ENCODE peak calls at places on chromosome 15, in five cellular contexts. U, F, P, H and Y are unnamed samples.

GRCh38 chr15:59691194-59691805 is 2.2 kb upstream of the BNIP2 start:
- DNase-seq in U (peak), F (no peak), P (peak), H (peak), Y (peak)

GRCh38 chr15:100733088-100733487 is 130.7 kb downstream of the ASB7 start:
- DNase-seq in U (no peak), F (no peak), P (peak), H (peak), Y (peak)

GRCh38 chr15:64622410-64623260 is 152.8 kb downstream of the RBPMS2 start:
- DNase-seq in U (no peak), F (no peak), P (no peak), H (no peak), Y (no peak)

GRCh38 chr15:29566914-29567313 is 255.4 kb downstream of the TJP1 start:
- DNase-seq in U (no peak), F (no peak), P (no peak), H (no peak), Y (no peak)

GRCh38 chr15:95286911-95287769 is 1043.4 kb upstream of the NR2F2 start:
- DNase-seq in U (no peak), F (no peak), P (no peak), H (no peak), Y (no peak)

GRCh38 chr15:101562428-101563059 is 73.0 kb upstream of the PCSK6 start:
- DNase-seq in U (no peak), F (no peak), P (no peak), H (no peak), Y (no peak)

GRCh38 chr15:90624278-90624930 is 92.7 kb upstream of the BLM start:
- DNase-seq in U (no peak), F (no peak), P (no peak), H (no peak), Y (no peak)

GRCh38 chr15:28955686-28956421 is 70.1 kb downstream of the APBA2 start:
- DNase-seq in U (no peak), F (no peak), P (no peak), H (no peak), Y (peak)

GRCh38 chr15:77836116-77836798 is 203.5 kb upstream of the LINGO1 start:
- DNase-seq in U (peak), F (peak), P (no peak), H (no peak), Y (peak)

GRCh38 chr15:60751985-60752952 is 273.3 kb upstream of the ICE2 start:
- DNase-seq in U (no peak), F (no peak), P (peak), H (no peak), Y (peak)

GRCh38 chr15:51718745-51719144 is 18.7 kb downstream of the LYSMD2 start:
- DNase-seq in U (no peak), F (no peak), P (no peak), H (no peak), Y (no peak)

GRCh38 chr15:91263632-91264477 is 163.8 kb downstream of the SV2B start:
- DNase-seq in U (no peak), F (no peak), P (no peak), H (peak), Y (no peak)

GRCh38 chr15:31437686-31438085 is 111.1 kb downstream of the KLF13 start:
- DNase-seq in U (no peak), F (no peak), P (no peak), H (no peak), Y (no peak)

GRCh38 chr15:33067456-33067855 is 127.1 kb downstream of the FMN1 start:
- DNase-seq in U (no peak), F (no peak), P (no peak), H (no peak), Y (peak)

GRCh38 chr15:93476491-93477176 is 387.6 kb upstream of the RGMA start:
- DNase-seq in U (no peak), F (no peak), P (no peak), H (peak), Y (no peak)

GRCh38 chr15:93477721-93478120 is 388.7 kb upstream of the RGMA start:
- DNase-seq in U (no peak), F (no peak), P (no peak), H (no peak), Y (no peak)

GRCh38 chr15:93477188-93477587 is 388.2 kb upstream of the RGMA start:
- DNase-seq in U (no peak), F (no peak), P (no peak), H (no peak), Y (no peak)

GRCh38 chr15:93478922-93479321 is 389.9 kb upstream of the RGMA start:
- DNase-seq in U (no peak), F (no peak), P (peak), H (no peak), Y (no peak)

DNA sequence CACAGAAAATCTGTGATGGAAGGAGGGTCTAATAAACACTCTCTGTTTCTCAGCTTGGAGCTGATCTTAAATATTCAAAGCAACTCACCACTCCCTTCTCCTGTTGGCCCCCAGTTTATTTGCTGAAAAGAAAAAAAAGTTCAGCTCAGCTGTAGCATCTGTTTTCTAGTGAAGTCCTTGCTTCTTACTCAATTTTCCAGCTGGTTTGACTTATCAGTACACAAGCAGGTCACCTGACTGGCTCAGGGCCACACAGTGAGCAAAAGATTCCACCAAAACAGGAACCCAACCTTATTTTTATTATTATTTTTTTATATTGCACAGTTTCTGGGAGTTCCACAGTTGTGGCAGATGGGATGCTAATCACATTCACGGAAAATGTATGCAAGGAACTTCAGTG is 390.7 kb upstream of the RGMA start:
- DNase-seq in U (no peak), F (no peak), P (peak), H (no peak), Y (no peak)
- H2AFZ ChIP-seq in U (no peak), F (no peak), P (no peak), H (no peak), Y (no peak)

DNA sequence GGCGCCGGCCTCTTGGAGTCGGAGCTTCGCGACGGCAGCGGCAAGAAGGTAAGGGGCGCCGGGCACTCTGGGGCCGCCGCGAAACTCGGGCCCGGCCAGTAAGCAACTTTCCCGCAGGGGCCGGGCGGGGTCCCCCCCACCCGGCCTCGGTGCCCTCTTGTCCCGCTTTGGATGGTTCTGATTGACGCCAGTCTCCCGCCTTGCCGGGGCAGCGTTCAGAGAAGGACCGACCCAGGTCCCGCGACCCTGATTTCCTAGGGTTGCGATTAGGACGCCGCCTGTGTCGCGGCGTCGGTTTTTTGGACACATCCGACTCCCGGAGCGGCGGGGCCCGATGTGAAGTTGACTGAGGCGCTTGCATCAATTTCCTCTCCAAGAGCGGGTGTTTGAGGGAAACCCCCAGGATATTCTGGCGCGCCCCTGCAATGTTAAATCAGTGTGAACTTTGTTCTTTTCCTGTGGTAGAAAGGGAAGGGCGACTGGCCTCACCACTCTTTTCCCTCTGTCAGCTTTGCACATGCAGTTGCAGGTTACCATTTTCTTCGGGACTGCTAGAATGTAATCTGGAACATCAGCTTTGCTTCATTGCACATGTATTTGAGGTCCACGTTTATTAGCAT is 755 bp downstream of the PDE8A start:
- DNase-seq in U (no peak), F (peak), P (peak), H (peak), Y (peak)
- H2AFZ ChIP-seq in U (no peak), F (peak), P (peak), H (peak), Y (peak)

GRCh38 chr15:40510201-40510600 is 39.4 kb downstream of the CHST14 start:
- DNase-seq in U (no peak), F (no peak), P (no peak), H (no peak), Y (no peak)

GRCh38 chr15:40511472-40512133 is 40.8 kb downstream of the CHST14 start:
- DNase-seq in U (no peak), F (peak), P (peak), H (peak), Y (peak)

GRCh38 chr15:40508216-40508615 is 37.4 kb downstream of the CHST14 start:
- DNase-seq in U (no peak), F (no peak), P (no peak), H (no peak), Y (no peak)

GRCh38 chr15:40511093-40511471 is 40.3 kb downstream of the CHST14 start:
- DNase-seq in U (no peak), F (no peak), P (no peak), H (no peak), Y (no peak)

GRCh38 chr15:40506964-40507571 is 36.3 kb downstream of the CHST14 start:
- DNase-seq in U (peak), F (peak), P (peak), H (peak), Y (peak)
- H2AFZ ChIP-seq in U (peak), F (peak), P (peak), H (peak), Y (peak)

GRCh38 chr15:47794266-47794914 is 77.1 kb downstream of the SEMA6D start:
- DNase-seq in U (no peak), F (no peak), P (no peak), H (peak), Y (no peak)

GRCh38 chr15:47795864-47796263 is 78.6 kb downstream of the SEMA6D start:
- DNase-seq in U (no peak), F (no peak), P (no peak), H (peak), Y (no peak)

GRCh38 chr15:47801522-47801921 is 84.2 kb downstream of the SEMA6D start:
- DNase-seq in U (no peak), F (no peak), P (no peak), H (peak), Y (no peak)

GRCh38 chr15:47792231-47792630 is 74.9 kb downstream of the SEMA6D start:
- DNase-seq in U (no peak), F (no peak), P (no peak), H (no peak), Y (no peak)

DNA sequence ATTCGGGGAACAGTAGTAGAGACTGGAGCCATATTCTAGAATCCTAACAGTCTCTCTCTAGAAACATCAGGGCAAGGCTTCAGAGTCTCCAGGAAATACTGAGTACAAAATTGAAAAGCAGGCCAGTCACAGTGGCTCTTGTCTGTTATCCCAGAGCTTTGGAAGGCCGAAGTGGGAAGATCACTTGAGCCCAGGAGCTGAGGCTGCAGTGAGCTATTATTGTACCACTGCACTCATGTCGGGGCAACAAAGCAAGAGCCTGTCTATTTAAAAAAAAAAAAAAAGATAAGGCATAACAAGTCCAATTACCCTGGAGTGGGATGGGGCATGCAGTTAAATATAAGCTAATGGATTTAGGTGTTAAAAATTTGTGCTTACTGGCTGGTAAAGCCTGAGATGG is 79.0 kb downstream of the SEMA6D start:
- DNase-seq in U (no peak), F (no peak), P (no peak), H (no peak), Y (no peak)
- H2AFZ ChIP-seq in U (no peak), F (no peak), P (no peak), H (peak), Y (no peak)

GRCh38 chr15:39624806-39625205 is 43.9 kb downstream of the THBS1 start:
- DNase-seq in U (no peak), F (no peak), P (peak), H (peak), Y (peak)

GRCh38 chr15:39621961-39622360 is 41.1 kb downstream of the THBS1 start:
- DNase-seq in U (no peak), F (no peak), P (no peak), H (no peak), Y (no peak)

GRCh38 chr15:39622660-39623549 is 42.0 kb downstream of the THBS1 start:
- DNase-seq in U (no peak), F (no peak), P (peak), H (no peak), Y (peak)

GRCh38 chr15:39625451-39625850 is 44.6 kb downstream of the THBS1 start:
- DNase-seq in U (no peak), F (no peak), P (no peak), H (no peak), Y (no peak)

DNA sequence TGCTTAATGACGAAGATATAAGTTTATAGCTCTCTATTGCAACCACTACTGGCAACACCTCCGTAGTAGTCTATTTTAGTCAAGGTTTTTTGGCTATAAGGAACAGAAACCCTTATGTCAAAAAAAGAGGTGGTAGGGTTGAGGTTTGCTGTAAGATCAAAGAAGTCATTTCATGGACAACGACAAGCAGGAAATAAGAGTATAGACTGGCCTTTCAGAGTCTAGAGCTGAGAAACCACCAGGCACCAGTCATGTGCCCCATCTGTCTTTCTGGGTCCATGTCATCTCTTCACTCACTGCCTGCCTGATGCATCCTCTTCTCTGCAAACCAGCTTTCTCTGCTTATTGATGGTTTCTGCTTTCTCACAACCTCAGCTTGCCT is 42.7 kb downstream of the THBS1 start:
- DNase-seq in U (no peak), F (no peak), P (no peak), H (no peak), Y (no peak)
- H2AFZ ChIP-seq in U (no peak), F (no peak), P (no peak), H (no peak), Y (no peak)